ENCODE peak calls at places on chromosome 2, in seven cellular contexts. One of them, this sample, is unnamed.

GRCh38 chr2:146004470-146004869 is 1484.6 kb upstream of the ZEB2 start:
- DNase-seq in PC-9: peak; percentile 37
- DNase-seq in PC-3: peak; percentile 88
- DNase-seq in neural progenitor cell: no peak
- DNase-seq in MM.1S: no peak
- DNase-seq in SK-N-SH: no peak
- DNase-seq in GM23338: no peak
- DNase-seq in this sample: peak; percentile 28

GRCh38 chr2:217829420-217829819 is 173.4 kb downstream of the TNS1 start:
- DNase-seq in PC-9: no peak
- DNase-seq in PC-3: no peak
- DNase-seq in neural progenitor cell: no peak
- DNase-seq in MM.1S: no peak
- DNase-seq in SK-N-SH: no peak
- DNase-seq in GM23338: no peak
- DNase-seq in this sample: no peak

GRCh38 chr2:238771639-238772038 is 76.2 kb upstream of the TWIST2 start:
- DNase-seq in PC-9: no peak
- DNase-seq in PC-3: no peak
- DNase-seq in neural progenitor cell: no peak
- DNase-seq in MM.1S: no peak
- DNase-seq in SK-N-SH: no peak
- DNase-seq in GM23338: no peak
- DNase-seq in this sample: peak; percentile 10

GRCh38 chr2:102603904-102604303 is 15.4 kb upstream of the SLC9A2 start:
- DNase-seq in PC-9: peak; percentile 77
- DNase-seq in PC-3: peak; percentile 58
- DNase-seq in neural progenitor cell: no peak
- DNase-seq in MM.1S: no peak
- DNase-seq in SK-N-SH: no peak
- DNase-seq in GM23338: no peak
- DNase-seq in this sample: no peak

GRCh38 chr2:127853667-127854066 is 4.3 kb downstream of the POLR2D start:
- DNase-seq in PC-9: no peak
- DNase-seq in PC-3: no peak
- DNase-seq in neural progenitor cell: no peak
- DNase-seq in MM.1S: no peak
- DNase-seq in SK-N-SH: no peak
- DNase-seq in GM23338: no peak
- DNase-seq in this sample: no peak

GRCh38 chr2:48519608-48520007 is 10.3 kb upstream of the STON1 start:
- DNase-seq in PC-9: no peak
- DNase-seq in PC-3: no peak
- DNase-seq in neural progenitor cell: no peak
- DNase-seq in MM.1S: no peak
- DNase-seq in SK-N-SH: no peak
- DNase-seq in GM23338: no peak
- DNase-seq in this sample: peak; percentile 43

GRCh38 chr2:127662937-127663565 is 12.3 kb downstream of the LIMS2 start:
- DNase-seq in PC-9: no peak
- DNase-seq in PC-3: no peak
- DNase-seq in neural progenitor cell: no peak
- DNase-seq in MM.1S: no peak
- DNase-seq in SK-N-SH: peak; percentile 79
- DNase-seq in GM23338: no peak
- DNase-seq in this sample: peak; percentile 31

GRCh38 chr2:222769941-222770340 is 90.9 kb upstream of the ACSL3 start:
- DNase-seq in PC-9: no peak
- DNase-seq in PC-3: no peak
- DNase-seq in neural progenitor cell: no peak
- DNase-seq in MM.1S: no peak
- DNase-seq in SK-N-SH: no peak
- DNase-seq in GM23338: no peak
- DNase-seq in this sample: no peak

GRCh38 chr2:16755377-16755776 is 89.7 kb upstream of the CYRIA start:
- DNase-seq in PC-9: no peak
- DNase-seq in PC-3: no peak
- DNase-seq in neural progenitor cell: no peak
- DNase-seq in MM.1S: no peak
- DNase-seq in SK-N-SH: no peak
- DNase-seq in GM23338: no peak
- DNase-seq in this sample: no peak

GRCh38 chr2:46305767-46306166 is 8.6 kb downstream of the EPAS1 start:
- DNase-seq in PC-9: peak; percentile 50
- DNase-seq in PC-3: no peak
- DNase-seq in neural progenitor cell: no peak
- DNase-seq in MM.1S: no peak
- DNase-seq in SK-N-SH: no peak
- DNase-seq in GM23338: no peak
- DNase-seq in this sample: no peak

GRCh38 chr2:68516051-68516771 is 48.8 kb downstream of the APLF start:
- DNase-seq in PC-9: no peak
- DNase-seq in PC-3: no peak
- DNase-seq in neural progenitor cell: no peak
- DNase-seq in MM.1S: no peak
- DNase-seq in SK-N-SH: no peak
- DNase-seq in GM23338: no peak
- DNase-seq in this sample: no peak

GRCh38 chr2:176419591-176420071 is 150.4 kb downstream of the MTX2 start:
- DNase-seq in PC-9: no peak
- DNase-seq in PC-3: peak; percentile 82
- DNase-seq in neural progenitor cell: no peak
- DNase-seq in MM.1S: no peak
- DNase-seq in SK-N-SH: no peak
- DNase-seq in GM23338: no peak
- DNase-seq in this sample: peak; percentile 87

GRCh38 chr2:232421189-232421785 is 14.6 kb downstream of the ALPG start:
- DNase-seq in PC-9: peak; percentile 53
- DNase-seq in PC-3: no peak
- DNase-seq in neural progenitor cell: peak; percentile 33
- DNase-seq in MM.1S: no peak
- DNase-seq in SK-N-SH: no peak
- DNase-seq in GM23338: peak; percentile 75
- DNase-seq in this sample: no peak

GRCh38 chr2:109270758-109271305 is 141.8 kb downstream of the SH3RF3 start:
- DNase-seq in PC-9: no peak
- DNase-seq in PC-3: peak; percentile 8
- DNase-seq in neural progenitor cell: no peak
- DNase-seq in MM.1S: no peak
- DNase-seq in SK-N-SH: no peak
- DNase-seq in GM23338: no peak
- DNase-seq in this sample: no peak

GRCh38 chr2:142472382-142472781 is 341.6 kb upstream of the LRP1B start:
- DNase-seq in PC-9: no peak
- DNase-seq in PC-3: no peak
- DNase-seq in neural progenitor cell: no peak
- DNase-seq in MM.1S: no peak
- DNase-seq in SK-N-SH: no peak
- DNase-seq in GM23338: no peak
- DNase-seq in this sample: no peak

GRCh38 chr2:69954069-69954468 is 7.4 kb downstream of the ASPRV1 start:
- DNase-seq in PC-9: no peak
- DNase-seq in PC-3: no peak
- DNase-seq in neural progenitor cell: no peak
- DNase-seq in MM.1S: no peak
- DNase-seq in SK-N-SH: no peak
- DNase-seq in GM23338: no peak
- DNase-seq in this sample: no peak

GRCh38 chr2:176818653-176819052 is 393.9 kb upstream of the HNRNPA3 start:
- DNase-seq in PC-9: no peak
- DNase-seq in PC-3: no peak
- DNase-seq in neural progenitor cell: no peak
- DNase-seq in MM.1S: no peak
- DNase-seq in SK-N-SH: no peak
- DNase-seq in GM23338: peak; percentile 31
- DNase-seq in this sample: no peak

GRCh38 chr2:156903335-156903734 is 354.2 kb upstream of the GALNT5 start:
- DNase-seq in PC-9: no peak
- DNase-seq in PC-3: peak; percentile 65
- DNase-seq in neural progenitor cell: no peak
- DNase-seq in MM.1S: no peak
- DNase-seq in SK-N-SH: no peak
- DNase-seq in GM23338: no peak
- DNase-seq in this sample: peak; percentile 39

GRCh38 chr2:31219131-31219969 is 2.0 kb upstream of the CAPN14 start:
- DNase-seq in PC-9: no peak
- DNase-seq in PC-3: no peak
- DNase-seq in neural progenitor cell: no peak
- DNase-seq in MM.1S: peak; percentile 59
- DNase-seq in SK-N-SH: peak; percentile 32
- DNase-seq in GM23338: no peak
- DNase-seq in this sample: no peak

GRCh38 chr2:2839393-2840096 is 508.5 kb upstream of the MYT1L start:
- DNase-seq in PC-9: no peak
- DNase-seq in PC-3: no peak
- DNase-seq in neural progenitor cell: no peak
- DNase-seq in MM.1S: no peak
- DNase-seq in SK-N-SH: peak; percentile 13
- DNase-seq in GM23338: no peak
- DNase-seq in this sample: no peak

GRCh38 chr2:196610796-196611195 is 28.7 kb upstream of the CCDC150 start:
- DNase-seq in PC-9: no peak
- DNase-seq in PC-3: no peak
- DNase-seq in neural progenitor cell: no peak
- DNase-seq in MM.1S: no peak
- DNase-seq in SK-N-SH: no peak
- DNase-seq in GM23338: no peak
- DNase-seq in this sample: no peak

GRCh38 chr2:39266139-39266805 is 22.5 kb upstream of the CDKL4 start:
- DNase-seq in PC-9: no peak
- DNase-seq in PC-3: no peak
- DNase-seq in neural progenitor cell: no peak
- DNase-seq in MM.1S: peak; percentile 48
- DNase-seq in SK-N-SH: no peak
- DNase-seq in GM23338: no peak
- DNase-seq in this sample: peak; percentile 8
- H3K4me2 ChIP-seq in PC-9: no peak overlapping the region
- H3K4me2 ChIP-seq in PC-3: no peak overlapping the region
- H3K4me2 ChIP-seq in neural progenitor cell: no peak overlapping the region
- H3K4me2 ChIP-seq in MM.1S: peak overlapping the region; percentile 78
- H3K4me2 ChIP-seq in SK-N-SH: no peak overlapping the region
- H3K4me2 ChIP-seq in GM23338: no peak overlapping the region
- H3K4me2 ChIP-seq in this sample: no peak overlapping the region

GRCh38 chr2:12035956-12036639 is 289.7 kb downstream of the LPIN1 start:
- DNase-seq in PC-9: no peak
- DNase-seq in PC-3: no peak
- DNase-seq in neural progenitor cell: no peak
- DNase-seq in MM.1S: no peak
- DNase-seq in SK-N-SH: no peak
- DNase-seq in GM23338: no peak
- DNase-seq in this sample: no peak
- H3F3A ChIP-seq in PC-9: no peaks in the 10 kb centered on the region
- H3F3A ChIP-seq in PC-3: no peaks in the 10 kb centered on the region
- H3F3A ChIP-seq in neural progenitor cell: no peaks in the 10 kb centered on the region
- H3F3A ChIP-seq in MM.1S: no peaks in the 10 kb centered on the region
- H3F3A ChIP-seq in SK-N-SH: no peaks in the 10 kb centered on the region
- H3F3A ChIP-seq in GM23338: no peaks in the 10 kb centered on the region
- H3F3A ChIP-seq in this sample: no peaks in the 10 kb centered on the region

GRCh38 chr2:38430603-38431002 is 53.5 kb upstream of the ATL2 start:
- DNase-seq in PC-9: no peak
- DNase-seq in PC-3: no peak
- DNase-seq in neural progenitor cell: peak; percentile 8
- DNase-seq in MM.1S: no peak
- DNase-seq in SK-N-SH: no peak
- DNase-seq in GM23338: no peak
- DNase-seq in this sample: no peak

GRCh38 chr2:38427053-38427452 is 50.0 kb upstream of the ATL2 start:
- DNase-seq in PC-9: no peak
- DNase-seq in PC-3: peak; percentile 60
- DNase-seq in neural progenitor cell: no peak
- DNase-seq in MM.1S: no peak
- DNase-seq in SK-N-SH: no peak
- DNase-seq in GM23338: no peak
- DNase-seq in this sample: no peak

GRCh38 chr2:38430196-38430595 is 53.1 kb upstream of the ATL2 start:
- DNase-seq in PC-9: no peak
- DNase-seq in PC-3: no peak
- DNase-seq in neural progenitor cell: no peak
- DNase-seq in MM.1S: no peak
- DNase-seq in SK-N-SH: no peak
- DNase-seq in GM23338: no peak
- DNase-seq in this sample: no peak

GRCh38 chr2:38428940-38429339 is 51.9 kb upstream of the ATL2 start:
- DNase-seq in PC-9: no peak
- DNase-seq in PC-3: no peak
- DNase-seq in neural progenitor cell: no peak
- DNase-seq in MM.1S: no peak
- DNase-seq in SK-N-SH: no peak
- DNase-seq in GM23338: no peak
- DNase-seq in this sample: no peak

DNA sequence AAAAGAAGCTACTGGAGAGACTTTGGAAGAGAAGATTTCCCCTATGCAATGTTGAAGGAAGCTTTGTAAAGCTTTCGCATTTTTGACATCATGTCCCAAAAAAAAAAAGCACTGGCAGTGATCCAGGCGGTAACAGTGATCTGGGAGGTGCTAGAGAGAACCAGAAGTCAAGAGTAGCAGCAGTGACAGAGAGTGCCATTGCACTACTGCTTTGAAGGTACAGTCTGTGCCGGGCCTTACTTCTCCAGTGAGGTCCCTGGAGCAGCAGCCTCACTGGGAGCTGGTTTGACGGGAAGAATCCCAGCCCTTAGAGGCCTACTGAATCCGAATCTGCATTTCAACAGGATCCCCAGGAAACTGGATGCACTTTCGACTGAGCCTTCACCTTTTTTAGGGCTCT is 50.9 kb upstream of the ATL2 start:
- DNase-seq in PC-9: no peak
- DNase-seq in PC-3: no peak
- DNase-seq in neural progenitor cell: no peak
- DNase-seq in MM.1S: no peak
- DNase-seq in SK-N-SH: no peak
- DNase-seq in GM23338: peak; percentile 71
- DNase-seq in this sample: no peak
- H3K27ac ChIP-seq in PC-9: no peak overlapping the region
- H3K27ac ChIP-seq in PC-3: peak overlapping the region; percentile 55
- H3K27ac ChIP-seq in neural progenitor cell: no peak overlapping the region
- H3K27ac ChIP-seq in MM.1S: no peak overlapping the region
- H3K27ac ChIP-seq in SK-N-SH: no peak overlapping the region
- H3K27ac ChIP-seq in GM23338: no peak overlapping the region
- H3K27ac ChIP-seq in this sample: no peak overlapping the region

GRCh38 chr2:28052691-28053090 is 162.2 kb downstream of the BABAM2 start:
- DNase-seq in PC-9: no peak
- DNase-seq in PC-3: no peak
- DNase-seq in neural progenitor cell: no peak
- DNase-seq in MM.1S: no peak
- DNase-seq in SK-N-SH: no peak
- DNase-seq in GM23338: no peak
- DNase-seq in this sample: peak; percentile 59

GRCh38 chr2:28045676-28046351 is 155.3 kb downstream of the BABAM2 start:
- DNase-seq in PC-9: peak; percentile 75
- DNase-seq in PC-3: peak; percentile 69
- DNase-seq in neural progenitor cell: no peak
- DNase-seq in MM.1S: no peak
- DNase-seq in SK-N-SH: no peak
- DNase-seq in GM23338: no peak
- DNase-seq in this sample: peak; percentile 28

GRCh38 chr2:28049416-28049815 is 158.9 kb downstream of the BABAM2 start:
- DNase-seq in PC-9: no peak
- DNase-seq in PC-3: no peak
- DNase-seq in neural progenitor cell: no peak
- DNase-seq in MM.1S: no peak
- DNase-seq in SK-N-SH: no peak
- DNase-seq in GM23338: no peak
- DNase-seq in this sample: no peak

GRCh38 chr2:28047698-28048097 is 157.2 kb downstream of the BABAM2 start:
- DNase-seq in PC-9: peak; percentile 39
- DNase-seq in PC-3: peak; percentile 15
- DNase-seq in neural progenitor cell: no peak
- DNase-seq in MM.1S: no peak
- DNase-seq in SK-N-SH: no peak
- DNase-seq in GM23338: no peak
- DNase-seq in this sample: peak; percentile 76

GRCh38 chr2:28048341-28048740 is 157.8 kb downstream of the BABAM2 start:
- DNase-seq in PC-9: no peak
- DNase-seq in PC-3: peak; percentile 27
- DNase-seq in neural progenitor cell: no peak
- DNase-seq in MM.1S: no peak
- DNase-seq in SK-N-SH: no peak
- DNase-seq in GM23338: no peak
- DNase-seq in this sample: no peak
- H3K4me2 ChIP-seq in PC-9: no peak overlapping the region
- H3K4me2 ChIP-seq in PC-3: peak overlapping the region; percentile 19
- H3K4me2 ChIP-seq in neural progenitor cell: no peak overlapping the region
- H3K4me2 ChIP-seq in MM.1S: no peak overlapping the region
- H3K4me2 ChIP-seq in SK-N-SH: no peak overlapping the region
- H3K4me2 ChIP-seq in GM23338: no peak overlapping the region
- H3K4me2 ChIP-seq in this sample: peak overlapping the region; percentile 60

This sample was measured in GM23248.